ENCODE peak calls at places on chromosomes 2 and 18, in five cellular contexts. T is stomach, I is K562, X is A549, E is suprapubic skin. C is an unnamed sample.

GRCh38 chr2:232341739-232342126 is 36.8 kb upstream of the ALPP start:
- DNase-seq in T (no peak), E (no peak), X (no peak), I (no peak), C (peak)

GRCh38 chr2:127776122-127776780 is 34.7 kb downstream of the WDR33 start:
- DNase-seq in T (no peak), X (no peak), E (no peak), I (no peak), C (no peak)

GRCh38 chr2:196696423-196697073 is 57.0 kb downstream of the CCDC150 start:
- DNase-seq in X (peak), T (no peak), E (no peak), I (peak), C (no peak)

GRCh38 chr2:239167011-239167673 is 233.7 kb downstream of the HDAC4 start:
- DNase-seq in T (no peak), I (no peak), X (no peak), E (peak), C (peak)

GRCh38 chr2:132911726-132912724 is 242.0 kb upstream of the LYPD1 start:
- DNase-seq in E (no peak), X (no peak), I (no peak), T (no peak), C (no peak)

GRCh38 chr2:135617501-135618015 is 86.3 kb downstream of the R3HDM1 start:
- DNase-seq in I (no peak), X (no peak), T (no peak), E (no peak), C (no peak)

GRCh38 chr18:7459851-7460774 is 107.0 kb upstream of the PTPRM start:
- DNase-seq in E (no peak), I (no peak), T (no peak), X (no peak), C (peak)

GRCh38 chr18:54647176-54647575 is 56.1 kb downstream of the DYNAP start:
- DNase-seq in X (no peak), I (peak), E (no peak), T (no peak), C (no peak)

GRCh38 chr18:26185267-26185666 is 41.0 kb upstream of the TAF4B start:
- DNase-seq in E (no peak), T (no peak), X (peak), I (no peak), C (no peak)

GRCh38 chr2:172821370-172822338 is 86.0 kb downstream of the RAPGEF4 start:
- DNase-seq in T (no peak), E (no peak), X (no peak), I (no peak), C (no peak)

GRCh38 chr2:235938611-235939010 is 229.6 kb downstream of the GBX2 start:
- DNase-seq in X (no peak), I (no peak), E (no peak), T (no peak), C (no peak)

GRCh38 chr2:60899230-60899891 is 18.0 kb downstream of the REL start:
- DNase-seq in X (no peak), I (no peak), E (no peak), T (no peak), C (no peak)
- TF ChIP-seq EP300 in X (no peak), I (no peak), E (no peak), T (no peak), C (no peak)

GRCh38 chr18:56825312-56825711 is 174.2 kb downstream of the WDR7 start:
- DNase-seq in X (no peak), T (no peak), I (no peak), E (no peak), C (no peak)

DNA sequence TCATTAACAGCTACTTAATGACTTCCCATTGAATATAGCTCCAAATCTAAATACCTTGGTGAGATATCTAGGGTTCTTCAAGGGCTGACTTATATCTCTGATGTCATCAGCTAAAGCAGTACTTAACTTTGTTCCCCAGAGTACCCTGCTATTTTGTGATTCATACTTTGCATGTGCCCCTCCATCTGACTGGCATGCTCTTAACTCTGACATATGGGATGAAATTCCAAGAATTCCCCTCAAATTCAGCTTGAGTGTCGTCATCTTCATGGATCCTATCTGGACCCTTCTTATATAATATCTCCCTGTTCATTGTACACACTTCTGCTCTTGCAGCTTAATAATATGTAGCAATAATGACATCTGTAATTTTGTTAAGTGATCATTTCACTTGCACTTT is 172.8 kb downstream of the WDR7 start:
- DNase-seq in I (no peak), T (no peak), X (no peak), E (no peak), C (no peak)
- TF ChIP-seq EP300 in I (no peak), T (no peak), X (no peak), E (no peak), C (no peak)

GRCh38 chr2:119236796-119237195 is 13.2 kb downstream of the STEAP3 start:
- DNase-seq in E (no peak), I (no peak), X (no peak), T (no peak), C (no peak)
- TF ChIP-seq EP300 in E (no peak), I (no peak), X (no peak), T (no peak), C (no peak)

GRCh38 chr2:65186872-65187851 is 40.5 kb upstream of the ACTR2 start:
- DNase-seq in T (peak), E (peak), X (peak), I (peak), C (peak)
- TF ChIP-seq EP300 in T (no peak), E (no peak), X (no peak), I (no peak), C (no peak)

DNA sequence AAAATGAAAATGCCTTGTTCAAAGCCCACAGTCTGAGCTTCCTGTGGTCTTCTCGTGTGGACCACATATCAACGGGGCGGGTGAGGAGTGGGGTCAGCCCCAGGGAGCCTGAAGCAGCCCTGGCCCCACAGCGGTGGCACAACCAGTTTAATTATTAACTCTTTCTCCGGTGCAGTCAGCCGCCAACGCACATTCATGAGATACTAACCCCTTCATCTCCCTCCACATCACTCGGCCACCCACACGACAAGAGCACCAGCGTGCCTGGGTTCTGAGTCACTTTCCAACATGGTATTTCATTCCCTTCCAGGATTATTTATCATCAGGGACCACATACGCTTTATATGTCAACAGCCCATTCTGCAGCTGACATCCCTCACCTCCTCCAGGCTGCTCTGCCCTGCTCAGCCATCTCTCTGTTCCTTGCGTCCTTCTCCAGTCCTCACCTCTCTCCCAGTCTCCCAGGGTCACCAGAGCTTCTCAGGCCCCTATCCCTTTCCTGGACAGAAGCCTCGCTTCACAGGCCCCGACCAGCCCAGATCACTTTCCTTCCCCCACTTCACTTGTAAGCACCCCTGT is 48.0 kb upstream of the ID2 start:
- DNase-seq in T (no peak), X (peak), I (no peak), E (peak), C (no peak)
- TF ChIP-seq EP300 in T (no peak), X (peak), I (no peak), E (no peak), C (no peak)

DNA sequence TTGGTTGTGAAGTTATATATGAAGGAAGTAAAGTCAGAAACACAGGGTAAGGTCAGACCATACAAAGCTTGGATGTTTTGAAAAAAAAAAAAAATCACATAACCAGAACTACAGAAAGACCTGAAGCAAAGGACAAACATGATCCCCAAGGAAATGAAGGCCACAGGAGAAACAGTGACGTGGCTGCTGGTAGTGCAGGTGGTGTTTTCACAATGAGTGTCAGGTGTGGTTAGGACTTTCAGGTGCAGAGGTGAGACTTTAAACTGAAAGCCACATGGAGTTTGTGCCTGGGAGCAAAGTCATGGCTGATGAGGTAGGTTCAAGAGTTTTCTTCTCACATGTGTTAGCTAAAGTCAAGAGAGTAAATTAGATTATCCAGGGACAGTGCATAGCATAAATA is 270.7 kb downstream of the PIEZO2 start:
- DNase-seq in I (no peak), E (no peak), T (no peak), X (no peak), C (no peak)
- TF ChIP-seq EP300 in I (no peak), E (no peak), T (no peak), X (no peak), C (no peak)